ENCODE peak calls at places on chromosomes 11 and 22, in six cellular contexts. L, B, J, X, M and V are unnamed samples.
A peak's percentile ranks its signal among the peaks of the same experiment; 100 is the strongest.

GRCh38 chr11:120784566-120785251 is 239.2 kb upstream of the TBCEL start:
- DNase-seq in L (no peak), B (no peak), X (no peak), M (no peak), J (no peak), V (no peak)

GRCh38 chr11:125588505-125588904 is 4.1 kb upstream of the STT3A start:
- DNase-seq in X (no peak), M (no peak), B (no peak), J (no peak), L (no peak), V (no peak)

GRCh38 chr11:26905368-26905767 is 88.5 kb upstream of the FIBIN start:
- DNase-seq in B (peak; percentile 12), J (no peak), L (peak; percentile 74), X (no peak), M (no peak), V (no peak)

GRCh38 chr11:65132988-65133700 is 1.2 kb downstream of the SYVN1 start:
- DNase-seq in M (peak; percentile 32), B (peak; percentile 82), X (peak; percentile 90), J (peak; percentile 28), L (peak; percentile 51), V (no peak)

GRCh38 chr22:20393705-20394476 is at the start of gene ZNF74:
- DNase-seq in J (peak; percentile 96), B (peak; percentile 98), M (peak; percentile 87), X (peak; percentile 96), L (peak; percentile 97), V (peak; percentile 95)

GRCh38 chr11:108224908-108225786 is 2.3 kb downstream of the ATM start:
- DNase-seq in L (peak; percentile 28), B (no peak), M (no peak), J (no peak), X (no peak), V (no peak)

GRCh38 chr11:30435488-30435887 is 112.6 kb downstream of the ARL14EP start:
- DNase-seq in B (no peak), X (no peak), J (no peak), M (no peak), L (no peak), V (no peak)

GRCh38 chr11:130124096-130124495 is 35.5 kb upstream of the ST14 start:
- DNase-seq in B (no peak), J (peak; percentile 80), X (peak; percentile 85), M (peak; percentile 45), L (peak; percentile 95), V (peak; percentile 92)

GRCh38 chr22:20628081-20628939 is 120.9 kb downstream of the MED15 start:
- DNase-seq in L (no peak), B (no peak), X (peak; percentile 12), M (no peak), J (no peak), V (no peak)

GRCh38 chr11:118921929-118922744 is 3.6 kb downstream of the BCL9L start:
- DNase-seq in L (peak; percentile 83), B (peak; percentile 88), X (peak; percentile 96), M (peak; percentile 84), J (peak; percentile 95), V (peak; percentile 95)

GRCh38 chr22:28108851-28109250 is 189.8 kb upstream of the PITPNB start:
- DNase-seq in M (no peak), L (no peak), X (no peak), B (no peak), J (no peak), V (no peak)

GRCh38 chr22:42645341-42645937 is 3.8 kb downstream of the CYB5R3 start:
- DNase-seq in B (no peak), J (no peak), L (peak; percentile 77), M (no peak), X (no peak), V (no peak)

GRCh38 chr11:557328-558132 is 3.0 kb downstream of the LMNTD2 start:
- DNase-seq in J (peak; percentile 26), M (no peak), X (peak; percentile 71), L (no peak), B (no peak), V (no peak)

GRCh38 chr11:129695543-129696308 is 119.9 kb upstream of the TMEM45B start:
- DNase-seq in J (peak; percentile 44), B (peak; percentile 89), M (no peak), L (peak; percentile 53), X (peak; percentile 88), V (peak; percentile 27)

GRCh38 chr11:68998390-68998911 is 14.6 kb downstream of the MRGPRF start:
- DNase-seq in L (peak; percentile 15), M (peak; percentile 21), X (peak; percentile 46), B (no peak), J (no peak), V (peak; percentile 50)

GRCh38 chr11:112013501-112014164 is 11.6 kb upstream of the DLAT start:
- DNase-seq in J (no peak), B (no peak), M (no peak), L (no peak), X (no peak), V (no peak)

GRCh38 chr22:37907036-37907954 is 1.2 kb downstream of the MICALL1 start:
- DNase-seq in L (peak; percentile 75), X (peak; percentile 65), M (no peak), B (peak; percentile 35), J (no peak), V (no peak)

GRCh38 chr11:60925685-60926267 is 1.5 kb downstream of the TMEM132A start:
- DNase-seq in L (peak; percentile 85), M (no peak), X (no peak), J (no peak), B (no peak), V (no peak)

GRCh38 chr11:121890377-121890776 is 225.6 kb downstream of the BLID start:
- DNase-seq in L (peak; percentile 78), M (no peak), J (no peak), X (no peak), B (no peak), V (no peak)

GRCh38 chr11:129576652-129577051 is 201.0 kb downstream of the BARX2 start:
- DNase-seq in M (no peak), L (no peak), J (no peak), B (no peak), X (no peak), V (no peak)

GRCh38 chr11:105862736-105863367 is 159.2 kb downstream of the MSANTD4 start:
- DNase-seq in M (no peak), X (no peak), B (peak; percentile 75), L (peak; percentile 65), J (no peak), V (no peak)

GRCh38 chr11:75306529-75306928 is 44.9 kb downstream of the ARRB1 start:
- DNase-seq in L (no peak), J (no peak), X (peak; percentile 56), B (no peak), M (no peak), V (no peak)

GRCh38 chr22:41367039-41367679 is 14.6 kb upstream of the TEF start:
- DNase-seq in J (peak; percentile 98), X (peak; percentile 99), B (peak; percentile 58), L (peak; percentile 93), M (peak; percentile 98), V (peak; percentile 98)

GRCh38 chr11:1640076-1640946 is 10.7 kb downstream of the KRTAP5-5 start:
- DNase-seq in J (no peak), B (peak; percentile 87), M (no peak), X (peak; percentile 71), L (peak; percentile 60), V (no peak)

GRCh38 chr11:102882389-102883024 is 7.7 kb upstream of the MMP12 start:
- DNase-seq in L (peak; percentile 94), M (no peak), B (no peak), J (no peak), X (no peak), V (no peak)

GRCh38 chr11:31958086-31958735 is 132.7 kb upstream of the RCN1 start:
- DNase-seq in B (peak; percentile 93), M (no peak), L (peak; percentile 79), J (peak; percentile 73), X (no peak), V (peak; percentile 50)

GRCh38 chr22:19121631-19122142 is 525 bp downstream of the DGCR2 start:
- DNase-seq in L (peak; percentile 68), B (peak; percentile 70), M (peak; percentile 42), J (peak; percentile 77), X (peak; percentile 90), V (peak; percentile 74)

GRCh38 chr11:94325681-94326080 is 21.3 kb downstream of the IZUMO1R start:
- DNase-seq in B (peak; percentile 84), L (peak; percentile 47), J (no peak), X (no peak), M (no peak), V (no peak)

GRCh38 chr11:44729718-44730117 is 3.0 kb downstream of the TSPAN18 start:
- DNase-seq in L (no peak), J (no peak), M (no peak), B (no peak), X (no peak), V (no peak)

GRCh38 chr11:20031155-20032001 is 128.9 kb downstream of the DBX1 start:
- DNase-seq in J (no peak), M (no peak), B (peak; percentile 62), L (peak; percentile 87), X (no peak), V (no peak)

GRCh38 chr22:33874206-33874605 is 46.1 kb downstream of the LARGE1 start:
- DNase-seq in X (no peak), J (no peak), B (no peak), L (no peak), M (no peak), V (no peak)
- H3K27ac ChIP-seq in X (no peak overlapping the region), J (no peak overlapping the region), B (peak overlapping the region; percentile 66), L (no peak overlapping the region), M (peak overlapping the region; percentile 78), V (peak overlapping the region; percentile 88)

GRCh38 chr11:133529807-133530500 is 2.3 kb downstream of the OPCML start:
- DNase-seq in L (no peak), M (no peak), X (no peak), B (peak; percentile 71), J (no peak), V (no peak)
- H3K4me3 ChIP-seq in L (no peak overlapping the region), M (no peak overlapping the region), X (no peak overlapping the region), B (peak overlapping the region; percentile 80), J (no peak overlapping the region), V (no peak overlapping the region)

GRCh38 chr22:25751174-25751581 is 9.2 kb downstream of the MYO18B start:
- DNase-seq in M (no peak), L (no peak), B (no peak), X (no peak), J (no peak), V (no peak)

GRCh38 chr22:25750569-25751173 is 8.7 kb downstream of the MYO18B start:
- DNase-seq in M (no peak), X (no peak), B (no peak), L (peak; percentile 6), J (no peak), V (no peak)

GRCh38 chr22:25748704-25749103 is 6.7 kb downstream of the MYO18B start:
- DNase-seq in M (no peak), L (no peak), B (no peak), X (no peak), J (no peak), V (no peak)

GRCh38 chr22:25748140-25748539 is 6.2 kb downstream of the MYO18B start:
- DNase-seq in J (no peak), L (no peak), M (no peak), X (no peak), B (no peak), V (no peak)

GRCh38 chr22:25749420-25750169 is 7.6 kb downstream of the MYO18B start:
- DNase-seq in L (no peak), B (no peak), M (no peak), J (no peak), X (no peak), V (no peak)
- H3K27ac ChIP-seq in L (no peak overlapping the region), B (no peak overlapping the region), M (no peak overlapping the region), J (peak overlapping the region; percentile 24), X (no peak overlapping the region), V (peak overlapping the region; percentile 98)

GRCh38 chr22:50327711-50328019 is 853 bp upstream of the DENND6B start:
- DNase-seq in L (no peak), B (peak; percentile 27), J (no peak), X (no peak), M (no peak), V (no peak)
- H3K4me3 ChIP-seq in L (peak overlapping the region; percentile 81), B (peak overlapping the region; percentile 72), J (peak overlapping the region; percentile 45), X (peak overlapping the region; percentile 75), M (peak overlapping the region; percentile 43), V (peak overlapping the region; percentile 88)